ENCODE peak calls at places on chromosomes 3 and 15, in five cellular contexts. U, A, V, D and L are unnamed samples.
A peak's percentile ranks its signal among the peaks of the same experiment; 100 is the strongest.

GRCh38 chr3:13963137-13963886 is 83.4 kb upstream of the WNT7A start:
- DNase-seq in V (no peak), D (no peak), A (no peak), U (no peak), L (no peak)

GRCh38 chr3:196868297-196868661 is 559 bp downstream of the SENP5 start:
- DNase-seq in D (peak; percentile 22), V (peak; percentile 54), A (no peak), U (no peak), L (peak; percentile 52)

GRCh38 chr15:38021259-38021658 is 86.8 kb downstream of the TMCO5A start:
- DNase-seq in U (no peak), V (no peak), A (no peak), D (no peak), L (no peak)

GRCh38 chr3:163813935-163814334 is 1264.4 kb downstream of the SI start:
- DNase-seq in U (no peak), V (no peak), D (no peak), A (no peak), L (no peak)

GRCh38 chr15:57340673-57341259 is 35.5 kb upstream of the CGNL1 start:
- DNase-seq in U (no peak), V (peak; percentile 72), D (no peak), A (peak; percentile 49), L (peak; percentile 71)

GRCh38 chr15:100291106-100291505 is 50.7 kb downstream of the ADAMTS17 start:
- DNase-seq in V (no peak), U (no peak), A (no peak), D (peak; percentile 78), L (no peak)

GRCh38 chr3:148940983-148941382 is 50.4 kb upstream of the GYG1 start:
- DNase-seq in D (no peak), U (no peak), V (no peak), A (no peak), L (no peak)

GRCh38 chr3:123229145-123229544 is 27.4 kb downstream of the SEC22A start:
- DNase-seq in A (no peak), V (no peak), D (no peak), U (no peak), L (no peak)

GRCh38 chr15:47186071-47186470 is 531.2 kb upstream of the SEMA6D start:
- DNase-seq in V (peak; percentile 13), U (no peak), D (no peak), A (no peak), L (no peak)

GRCh38 chr3:32616267-32616962 is 45.8 kb upstream of the DYNC1LI1 start:
- DNase-seq in V (no peak), D (no peak), U (no peak), A (no peak), L (no peak)

GRCh38 chr3:195825191-195825588 is 13.5 kb upstream of the MUC4 start:
- DNase-seq in A (no peak), D (no peak), V (no peak), U (peak; percentile 31), L (no peak)

GRCh38 chr3:111975131-111975530 is 3.7 kb upstream of the ABHD10 start:
- DNase-seq in A (no peak), U (no peak), D (no peak), V (no peak), L (no peak)

GRCh38 chr3:13703071-13703470 is 154.1 kb downstream of the FBLN2 start:
- DNase-seq in D (no peak), V (no peak), U (no peak), A (no peak), L (no peak)

GRCh38 chr3:42804831-42805821 is 836 bp upstream of the HIGD1A start:
- DNase-seq in D (no peak), V (peak; percentile 62), U (peak; percentile 61), A (peak; percentile 8), L (no peak)

GRCh38 chr15:69604050-69604378 is 151.4 kb downstream of the RPLP1 start:
- DNase-seq in U (no peak), D (no peak), A (no peak), V (no peak), L (no peak)

GRCh38 chr15:77597804-77598453 is 34.8 kb downstream of the LINGO1 start:
- DNase-seq in D (no peak), A (no peak), U (no peak), V (no peak), L (no peak)

GRCh38 chr15:40161693-40162401 is 978 bp downstream of the BUB1B start:
- DNase-seq in A (no peak), V (no peak), U (no peak), D (no peak), L (no peak)

GRCh38 chr15:40160021-40160420 is 848 bp upstream of the BUB1B start:
- DNase-seq in D (no peak), A (no peak), U (no peak), V (no peak), L (no peak)

GRCh38 chr15:40163657-40164416 is 3.0 kb downstream of the BUB1B start:
- DNase-seq in U (no peak), V (no peak), A (no peak), D (no peak), L (no peak)

GRCh38 chr15:40160689-40161688 is at the start of gene BUB1B:
- DNase-seq in D (peak; percentile 70), V (peak; percentile 94), A (peak; percentile 93), U (peak; percentile 94), L (peak; percentile 93)

DNA sequence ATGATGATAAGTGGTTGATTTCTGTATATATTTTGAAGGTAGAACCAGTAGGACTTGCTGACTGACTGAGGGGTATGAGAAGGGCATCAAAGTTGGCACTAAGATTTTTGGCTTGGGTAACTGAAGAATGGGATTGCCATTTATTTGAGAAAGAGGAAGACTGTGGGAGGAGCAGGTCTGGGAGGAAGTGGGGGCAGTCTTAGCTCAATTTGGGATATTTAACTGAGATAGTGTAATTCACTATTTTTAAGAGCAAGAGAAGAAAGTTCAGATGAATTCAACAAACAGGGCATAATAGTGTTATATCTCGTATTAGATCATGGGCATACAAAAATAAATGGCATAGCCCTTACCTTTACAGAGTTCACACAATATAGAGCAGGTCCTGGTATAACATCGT is 1.7 kb downstream of the BUB1B start:
- DNase-seq in D (no peak), A (no peak), V (no peak), U (no peak), L (no peak)
- H3K4me3 ChIP-seq in D (peak overlapping the region; percentile 97), A (no peak overlapping the region), V (peak overlapping the region; percentile 71), U (no peak overlapping the region), L (peak overlapping the region; percentile 85)

DNA sequence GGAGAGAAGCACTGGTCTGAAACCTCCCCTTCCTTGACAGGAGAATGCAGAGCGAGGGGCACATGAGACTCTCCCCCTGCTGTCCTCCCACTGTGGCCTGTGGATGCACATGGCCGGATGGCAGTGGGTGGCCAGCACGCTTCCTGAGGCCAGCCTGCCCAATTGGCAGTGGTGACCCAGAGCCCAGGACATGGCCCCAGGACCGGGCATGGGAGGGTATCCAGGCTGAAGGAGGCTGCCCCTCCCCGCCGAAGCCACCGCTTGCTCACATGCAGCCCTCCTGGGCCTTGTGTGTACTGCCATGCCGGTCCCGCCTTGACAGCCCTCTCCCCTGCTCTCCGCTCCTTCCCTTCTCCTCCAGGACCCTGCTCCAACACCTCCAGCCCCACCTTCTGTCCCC is 100.9 kb downstream of the MEGF11 start:
- DNase-seq in D (no peak), U (no peak), V (no peak), A (no peak), L (no peak)
- H3K27me3 ChIP-seq in D (peaks cover 24% of the 10 kb centered on the region), U (no peaks in the 10 kb centered on the region), V (no peaks in the 10 kb centered on the region), A (no peaks in the 10 kb centered on the region), L (peaks cover 95% of the 10 kb centered on the region)

GRCh38 chr3:38536686-38537085 is 40.5 kb downstream of the EXOG start:
- DNase-seq in V (no peak), A (no peak), D (no peak), U (no peak), L (peak; percentile 34)

GRCh38 chr3:38534604-38535003 is 38.5 kb downstream of the EXOG start:
- DNase-seq in A (no peak), D (no peak), U (no peak), V (no peak), L (no peak)

GRCh38 chr3:38532529-38532928 is 36.4 kb downstream of the EXOG start:
- DNase-seq in U (no peak), A (no peak), V (no peak), D (no peak), L (no peak)

GRCh38 chr3:38534180-38534579 is 38.0 kb downstream of the EXOG start:
- DNase-seq in U (no peak), V (no peak), D (no peak), A (no peak), L (no peak)

DNA sequence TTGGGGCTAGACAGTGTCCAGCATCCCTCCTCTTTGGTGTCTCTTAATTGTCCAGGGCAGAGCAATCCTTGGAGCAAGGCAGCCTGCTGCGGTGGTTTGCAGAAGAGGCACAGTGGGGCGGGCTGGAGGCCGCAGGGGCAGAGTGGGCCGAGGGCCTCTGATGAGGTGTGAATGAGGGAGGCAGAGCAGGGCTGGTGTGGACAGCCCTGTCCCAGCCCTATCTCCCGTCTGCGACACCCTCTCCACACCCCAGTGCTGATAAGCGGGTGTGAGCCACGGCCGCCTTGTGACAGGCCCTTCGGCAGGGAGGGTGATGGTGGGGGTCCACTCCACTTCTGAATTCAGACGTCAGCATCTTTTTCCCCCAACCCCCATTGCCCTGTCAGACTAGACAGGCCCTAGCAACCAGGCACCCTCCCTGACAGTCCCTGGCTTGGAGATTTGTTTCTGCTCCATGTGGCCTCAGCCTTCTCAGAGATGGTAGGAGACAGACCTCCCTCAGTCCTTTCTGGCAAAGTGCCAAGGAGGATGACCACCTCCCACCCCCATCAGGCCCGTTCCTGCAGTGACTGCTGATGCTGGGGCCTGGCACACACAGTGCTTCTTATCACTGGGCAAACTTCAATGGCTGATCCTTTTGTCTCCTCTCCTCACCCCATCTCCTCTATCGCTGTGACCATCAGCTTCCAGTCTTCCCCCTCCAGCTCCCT is 37.3 kb downstream of the EXOG start:
- DNase-seq in D (no peak), V (peak; percentile 92), A (peak; percentile 85), U (no peak), L (no peak)
- H3K4me1 ChIP-seq in D (no peaks in the 10 kb centered on the region), V (peaks cover 20% of the 10 kb centered on the region), A (no peaks in the 10 kb centered on the region), U (no peaks in the 10 kb centered on the region), L (peaks cover 7% of the 10 kb centered on the region)

GRCh38 chr15:98777426-98777825 is 129.1 kb downstream of the IGF1R start:
- DNase-seq in A (no peak), D (no peak), V (no peak), U (no peak), L (no peak)
- H3K4me3 ChIP-seq in A (no peak overlapping the region), D (no peak overlapping the region), V (no peak overlapping the region), U (no peak overlapping the region), L (no peak overlapping the region)

DNA sequence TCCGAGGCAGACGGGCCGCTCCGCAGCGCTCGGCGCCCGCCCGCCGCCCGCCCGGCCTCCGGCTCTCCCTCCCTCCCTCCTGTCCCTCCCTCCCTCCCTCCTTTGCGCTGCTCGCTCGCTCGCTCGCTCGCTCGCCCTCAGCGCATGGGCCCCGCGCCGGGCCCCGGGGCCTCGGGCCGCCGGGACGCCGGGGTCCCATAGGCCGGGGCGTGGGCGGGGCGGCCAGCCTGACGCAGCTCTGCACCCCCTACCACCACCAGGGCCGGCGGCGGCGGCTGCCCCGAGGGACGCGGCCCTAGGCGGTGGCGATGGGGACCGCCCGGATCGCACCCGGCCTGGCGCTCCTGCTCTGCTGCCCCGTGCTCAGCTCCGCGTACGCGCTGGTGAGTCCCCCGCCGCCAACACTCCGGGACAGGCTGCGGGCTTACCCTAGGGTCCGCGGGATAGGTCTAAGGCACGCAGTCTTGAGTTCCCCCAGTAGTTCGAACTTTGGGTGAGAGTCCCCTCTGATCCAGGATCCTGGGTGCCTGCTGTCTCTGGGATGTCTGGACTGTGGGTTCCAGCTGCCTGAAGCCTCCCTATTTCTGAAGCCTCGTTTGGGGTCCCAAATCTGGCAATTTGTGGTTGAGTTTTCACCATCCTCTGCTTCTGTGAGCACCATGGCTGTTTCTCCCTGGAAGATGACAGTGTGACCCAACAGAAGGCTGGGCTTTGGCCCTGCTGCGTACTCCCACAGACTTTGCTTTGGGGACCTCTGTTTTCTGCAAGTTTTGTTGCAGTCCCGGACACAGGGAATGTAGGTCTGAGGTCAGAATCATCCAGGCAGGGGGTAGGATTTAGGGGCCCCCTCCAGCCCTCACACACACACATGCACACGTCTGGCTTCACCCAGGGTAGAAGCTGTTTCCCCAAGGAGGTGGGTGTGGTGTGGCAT is 6.0 kb downstream of the PTH1R start:
- DNase-seq in D (no peak), V (peak; percentile 79), A (no peak), U (no peak), L (peak; percentile 33)
- H3K27me3 ChIP-seq in D (peaks cover 39% of the 10 kb centered on the region), V (no peaks in the 10 kb centered on the region), A (no peaks in the 10 kb centered on the region), U (no peaks in the 10 kb centered on the region), L (no peaks in the 10 kb centered on the region)